ENCODE peak calls at places on chromosomes 13 and 19, in five cellular contexts. N is stimulated activated CD8-positive, alpha-beta memory T cell treated with anti-CD3 and anti-CD28 coated beads, Interleukin-7, amount 100 ng/mL, for 1 hour; O is globus pallidus; Q is ACHN; E is T-helper 2 cell. K is an unnamed sample.

GRCh38 chr13:27952931-27953670 is 16.0 kb downstream of the CDX2 start:
- DNase-seq in N (no peak), O (no peak), Q (peak), E (no peak), K (no peak)

GRCh38 chr13:112711528-112712265 is 21.9 kb downstream of the ATP11A start:
- DNase-seq in N (no peak), O (no peak), Q (peak), E (no peak), K (no peak)

GRCh38 chr19:28537079-28537478 is 675.9 kb downstream of the UQCRFS1 start:
- DNase-seq in N (no peak), O (no peak), Q (no peak), E (no peak), K (no peak)

GRCh38 chr13:102773441-102774209 is at the start of gene TEX30:
- DNase-seq in N (peak), O (peak), Q (peak), E (peak), K (peak)

GRCh38 chr13:78606471-78607408 is 3.4 kb upstream of the POU4F1 start:
- DNase-seq in N (no peak), O (no peak), Q (no peak), E (no peak), K (no peak)

GRCh38 chr13:32838985-32839384 is 177.2 kb upstream of the KL start:
- DNase-seq in N (no peak), O (peak), Q (no peak), E (no peak), K (no peak)

GRCh38 chr13:74795526-74795925 is 661.3 kb upstream of the KLF12 start:
- DNase-seq in N (no peak), O (peak), Q (no peak), E (no peak), K (no peak)

GRCh38 chr13:76882431-76882830 is 3.8 kb downstream of the KCTD12 start:
- DNase-seq in N (no peak), O (peak), Q (no peak), E (no peak), K (no peak)

GRCh38 chr13:110047511-110047910 is 259.4 kb downstream of the COL4A1 start:
- DNase-seq in N (no peak), O (peak), Q (no peak), E (no peak), K (no peak)

GRCh38 chr13:82800391-82800790 is 1081.9 kb downstream of the SLITRK1 start:
- DNase-seq in N (no peak), O (no peak), Q (no peak), E (no peak), K (no peak)

GRCh38 chr19:14507704-14508246 is 10.4 kb downstream of the DNAJB1 start:
- DNase-seq in N (no peak), O (no peak), Q (no peak), E (no peak), K (no peak)

GRCh38 chr13:32001392-32001768 is 30.2 kb upstream of the FRY start:
- DNase-seq in N (no peak), O (no peak), Q (peak), E (no peak), K (no peak)

GRCh38 chr13:38346764-38347163 is 2.9 kb upstream of the UFM1 start:
- DNase-seq in N (no peak), O (no peak), Q (no peak), E (no peak), K (no peak)

GRCh38 chr13:109211616-109212015 is 574.8 kb downstream of the IRS2 start:
- DNase-seq in N (no peak), O (peak), Q (no peak), E (no peak), K (no peak)

GRCh38 chr13:44407891-44408290 is 34.3 kb downstream of the SERP2 start:
- DNase-seq in N (no peak), O (no peak), Q (no peak), E (no peak), K (no peak)

GRCh38 chr19:14019100-14019499 is 8.8 kb upstream of the RLN3 start:
- DNase-seq in N (no peak), O (no peak), Q (no peak), E (no peak), K (no peak)

GRCh38 chr13:23806874-23807522 is 82.2 kb downstream of the MIPEP start:
- DNase-seq in N (no peak), O (no peak), Q (no peak), E (no peak), K (no peak)

GRCh38 chr19:38596057-38596981 is 21.4 kb downstream of the MAP4K1 start:
- DNase-seq in N (no peak), O (no peak), Q (peak), E (no peak), K (peak)

GRCh38 chr19:3196064-3196932 is 10.6 kb downstream of the NCLN start:
- DNase-seq in N (no peak), O (no peak), Q (no peak), E (no peak), K (no peak)

GRCh38 chr19:1880611-1881392 is 4.5 kb downstream of the ABHD17A start:
- DNase-seq in N (no peak), O (no peak), Q (no peak), E (no peak), K (no peak)

GRCh38 chr19:58304748-58305064 is 471 bp upstream of the ERVK3-1 start:
- DNase-seq in N (no peak), O (no peak), Q (peak), E (no peak), K (no peak)

GRCh38 chr13:113756441-113757097 is 2.5 kb upstream of the TMEM255B start:
- DNase-seq in N (no peak), O (no peak), Q (no peak), E (no peak), K (no peak)

GRCh38 chr19:35860818-35861639 is 4.3 kb downstream of the KIRREL2 start:
- DNase-seq in N (no peak), O (no peak), Q (no peak), E (no peak), K (no peak)

GRCh38 chr13:74187564-74187963 is 53.4 kb upstream of the KLF12 start:
- DNase-seq in N (no peak), O (no peak), Q (no peak), E (no peak), K (no peak)

K was measured in T-helper 1 cell.